ENCODE peak calls at places on chromosome 2, in ten cellular contexts. U is HCT116, D is heart left ventricle, N is prostate gland, Q is Peyer's patch, S is body of pancreas, P is tibial nerve, E is suprapubic skin, V is adrenal gland, Z is ovary. J is an unnamed sample.

GRCh38 chr2:43107679-43108078 is 118.7 kb downstream of the ZFP36L2 start:
- DNase-seq in E (no peak), Q (peak; percentile 56), Z (no peak), N (no peak), P (no peak), D (no peak), U (no peak), V (no peak), S (peak; percentile 53), J (no peak)

GRCh38 chr2:183010112-183010511 is 28.1 kb downstream of the NCKAP1 start:
- DNase-seq in S (no peak), D (peak; percentile 18), U (peak; percentile 28), E (no peak), P (no peak), V (no peak), N (no peak), Q (no peak), Z (no peak), J (peak; percentile 42)

GRCh38 chr2:131408778-131409177 is 44.8 kb upstream of the RAB6D start:
- DNase-seq in N (no peak), S (no peak), E (no peak), Q (no peak), P (no peak), D (no peak), Z (no peak), V (no peak), U (no peak), J (no peak)

GRCh38 chr2:15748736-15749323 is 157.2 kb downstream of the DDX1 start:
- DNase-seq in U (peak; percentile 55), N (no peak), P (no peak), D (no peak), Q (no peak), E (no peak), S (peak; percentile 28), Z (no peak), V (peak; percentile 71), J (no peak)

GRCh38 chr2:19369341-19369955 is 11.0 kb upstream of the OSR1 start:
- DNase-seq in P (no peak), E (no peak), S (no peak), U (peak; percentile 12), V (no peak), Q (no peak), D (no peak), Z (no peak), N (no peak), J (no peak)

GRCh38 chr2:25491966-25492532 is 150.3 kb upstream of the DNMT3A start:
- DNase-seq in V (no peak), S (no peak), Q (no peak), P (no peak), N (no peak), Z (no peak), U (no peak), E (no peak), D (no peak), J (no peak)

GRCh38 chr2:152961376-152961775 is 243.0 kb downstream of the ARL6IP6 start:
- DNase-seq in N (no peak), Q (no peak), S (no peak), P (no peak), E (no peak), U (no peak), V (no peak), D (no peak), Z (no peak), J (no peak)

GRCh38 chr2:47499093-47499492 is 96.1 kb downstream of the MSH2 start:
- DNase-seq in P (no peak), U (no peak), N (no peak), D (no peak), V (no peak), E (no peak), Q (no peak), Z (no peak), S (no peak), J (no peak)

GRCh38 chr2:172109670-172110421 is 7.1 kb upstream of the DLX2 start:
- DNase-seq in Q (no peak), V (no peak), D (no peak), Z (peak; percentile 14), E (no peak), N (no peak), P (no peak), S (no peak), U (no peak), J (no peak)

GRCh38 chr2:212958757-212959295 is 192.6 kb downstream of the IKZF2 start:
- DNase-seq in Z (no peak), E (no peak), V (no peak), U (no peak), S (no peak), P (no peak), D (no peak), Q (no peak), N (no peak), J (no peak)

DNA sequence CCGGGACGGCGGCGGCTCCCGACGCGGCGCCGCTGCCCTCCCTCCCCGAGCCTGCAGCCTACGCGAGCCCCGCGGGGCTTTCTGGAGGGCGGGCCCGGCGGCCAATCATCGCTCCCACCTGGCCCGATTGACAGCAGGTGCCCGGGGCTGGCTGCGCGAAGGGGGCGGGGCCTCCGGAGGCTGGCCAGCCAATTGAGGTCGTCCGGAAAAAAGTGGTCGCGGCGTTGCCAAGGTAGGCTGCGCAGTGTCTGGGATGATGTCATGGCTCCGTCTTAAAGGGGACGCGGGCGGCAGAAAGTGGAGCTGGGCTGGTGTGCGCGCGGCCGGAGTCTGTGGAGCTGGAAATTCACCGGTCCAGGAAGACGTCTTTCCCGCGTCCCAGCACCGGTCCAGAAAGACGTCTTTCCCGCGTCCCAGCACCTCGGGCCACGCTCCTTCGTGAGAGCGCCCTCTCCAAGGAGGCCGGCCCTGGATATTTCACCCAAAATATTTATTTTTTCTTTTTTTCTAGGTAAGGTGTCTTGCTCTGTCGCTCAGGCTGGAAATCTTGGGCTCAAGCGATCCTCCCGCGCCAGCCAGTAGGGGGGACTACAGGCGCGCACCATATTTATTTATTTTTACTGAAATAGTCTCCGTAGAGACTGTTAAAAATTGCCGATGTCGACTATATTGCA is at the start of gene ACTR1B:
- DNase-seq in Z (peak; percentile 98), U (peak; percentile 96), Q (peak; percentile 97), S (peak; percentile 99), E (peak; percentile 98), P (peak; percentile 96), N (peak; percentile 98), V (peak; percentile 99), D (peak; percentile 99), J (peak; percentile 96)
- TF ChIP-seq CTCF in Z (peak; percentile 18), U (peak; percentile 59), Q (peak; percentile 62), S (peak; percentile 27), E (peak; percentile 47), P (no peak), N (peak; percentile 61), V (peak; percentile 73), D (peak; percentile 47), J (no peak)

GRCh38 chr2:79259959-79260358 is 100.4 kb upstream of the REG3A start:
- DNase-seq in Q (no peak), D (no peak), S (no peak), U (no peak), N (no peak), V (no peak), P (no peak), E (no peak), Z (no peak), J (no peak)
- TF ChIP-seq POLR2A in Q (no peak), D (no peak), S (no peak), U (no peak), N (no peak), V (no peak), P (no peak), E (no peak), Z (no peak), J (no peak)

GRCh38 chr2:179355881-179356280 is 91.2 kb upstream of the SESTD1 start:
- DNase-seq in Q (no peak), V (no peak), E (no peak), N (no peak), S (no peak), Z (no peak), P (no peak), D (no peak), U (no peak), J (no peak)

GRCh38 chr2:179349670-179350303 is 85.2 kb upstream of the SESTD1 start:
- DNase-seq in P (no peak), U (no peak), E (no peak), S (no peak), N (no peak), Z (no peak), V (no peak), Q (no peak), D (no peak), J (no peak)

GRCh38 chr2:179354296-179354695 is 89.7 kb upstream of the SESTD1 start:
- DNase-seq in S (no peak), Z (no peak), V (no peak), U (no peak), Q (no peak), N (no peak), D (no peak), E (no peak), P (no peak), J (no peak)

GRCh38 chr2:179352181-179352580 is 87.5 kb upstream of the SESTD1 start:
- DNase-seq in D (no peak), Z (no peak), N (no peak), E (no peak), P (no peak), Q (no peak), V (no peak), U (no peak), S (no peak), J (no peak)

DNA sequence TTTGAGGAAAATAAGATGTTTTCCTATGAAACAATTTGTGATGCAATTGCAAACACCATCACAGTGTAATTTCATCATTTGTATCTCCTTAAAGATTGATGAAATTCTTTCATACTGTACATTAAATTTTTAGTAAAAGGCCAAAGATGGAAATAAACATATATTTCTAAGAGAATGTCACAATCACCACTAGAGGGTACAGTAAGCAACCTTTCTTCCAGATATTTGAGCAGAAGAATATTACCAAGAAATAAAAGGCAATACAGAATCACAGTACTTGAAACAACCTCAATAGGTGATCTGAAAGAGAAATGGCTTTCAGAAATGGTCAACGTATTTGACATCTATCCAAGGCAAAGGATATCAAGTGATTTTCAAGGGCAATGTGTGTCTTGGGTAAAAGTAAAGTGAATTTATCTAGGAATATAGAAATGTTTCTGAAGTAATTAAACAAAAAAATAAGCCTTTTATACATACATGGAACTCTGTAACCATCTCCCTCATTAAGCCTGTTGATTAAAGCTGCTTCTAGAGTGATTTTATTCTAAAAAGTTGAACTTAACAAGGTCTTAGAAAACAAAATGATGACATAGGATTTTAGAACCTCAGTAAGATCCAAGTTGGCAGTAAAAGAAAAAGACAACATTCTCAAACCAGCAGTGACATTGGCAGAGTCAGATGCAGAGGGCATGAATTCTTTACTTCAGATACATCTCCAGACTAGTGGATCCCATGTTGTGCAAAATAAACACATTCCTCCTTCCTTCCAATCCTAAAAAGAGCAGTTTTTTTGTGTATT is 90.3 kb upstream of the SESTD1 start:
- DNase-seq in V (no peak), D (no peak), N (no peak), U (no peak), Z (no peak), Q (no peak), P (no peak), E (no peak), S (no peak), J (no peak)
- TF ChIP-seq CTCF in V (peak; percentile 31), D (no peak), N (no peak), U (peak; percentile 32), Z (no peak), Q (no peak), P (peak; percentile 15), E (no peak), S (no peak), J (no peak)

DNA sequence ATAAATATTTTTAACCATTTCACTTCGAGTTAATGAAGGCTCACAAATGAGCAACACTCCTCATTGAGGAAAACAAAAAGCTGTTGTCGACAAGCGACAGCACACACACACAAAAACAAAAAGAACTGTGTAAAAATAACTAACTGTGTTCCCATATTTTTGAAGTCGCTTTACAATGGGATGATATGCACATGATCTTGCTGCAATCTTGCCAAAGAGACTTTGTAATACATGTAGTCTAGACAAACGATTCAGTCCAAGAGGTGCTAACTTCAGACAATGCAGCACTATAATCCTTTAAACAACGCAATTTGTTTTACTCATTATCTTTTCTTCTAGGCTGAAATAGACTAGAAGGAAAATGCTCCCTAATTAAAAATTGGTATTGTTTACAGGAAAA is 7.2 kb upstream of the USP34 start:
- DNase-seq in V (no peak), P (no peak), Z (no peak), U (no peak), S (no peak), E (no peak), N (no peak), Q (no peak), D (no peak), J (no peak)
- TF ChIP-seq POLR2A in V (no peak), P (no peak), Z (no peak), U (no peak), S (no peak), E (no peak), N (no peak), Q (no peak), D (no peak), J (no peak)

J was measured in lower leg skin.